ENCODE peak calls at places on chromosomes 4 and X, in seven cellular contexts. One of them, this sample, is unnamed.

GRCh38 chr4:103372002-103372558 is 173.9 kb upstream of the CENPE start:
- DNase-seq in A673: no peak
- DNase-seq in pancreas: no peak
- DNase-seq in glutamatergic neuron: no peak
- DNase-seq in neural progenitor cell: no peak
- DNase-seq in RWPE1: no peak
- DNase-seq in GM12864: no peak
- DNase-seq in this sample: no peak

GRCh38 chr4:65482410-65482809 is 187.9 kb downstream of the EPHA5 start:
- DNase-seq in A673: no peak
- DNase-seq in pancreas: no peak
- DNase-seq in glutamatergic neuron: no peak
- DNase-seq in neural progenitor cell: no peak
- DNase-seq in RWPE1: peak
- DNase-seq in GM12864: no peak
- DNase-seq in this sample: no peak

GRCh38 chr4:71783972-71784371 is at the start of gene GC:
- DNase-seq in A673: no peak
- DNase-seq in pancreas: no peak
- DNase-seq in glutamatergic neuron: no peak
- DNase-seq in neural progenitor cell: no peak
- DNase-seq in RWPE1: no peak
- DNase-seq in GM12864: no peak
- DNase-seq in this sample: no peak

GRCh38 chr4:139617702-139618490 is 47.7 kb upstream of the MGST2 start:
- DNase-seq in A673: peak
- DNase-seq in pancreas: no peak
- DNase-seq in glutamatergic neuron: no peak
- DNase-seq in neural progenitor cell: no peak
- DNase-seq in RWPE1: no peak
- DNase-seq in GM12864: no peak
- DNase-seq in this sample: no peak

GRCh38 chr4:70688795-70689231 is 481 bp downstream of the UTP3 start:
- DNase-seq in A673: no peak
- DNase-seq in pancreas: no peak
- DNase-seq in glutamatergic neuron: no peak
- DNase-seq in neural progenitor cell: peak
- DNase-seq in RWPE1: peak
- DNase-seq in GM12864: no peak
- DNase-seq in this sample: no peak

GRCh38 chr4:180009316-180009715 is 2233.9 kb upstream of the TENM3 start:
- DNase-seq in A673: no peak
- DNase-seq in pancreas: no peak
- DNase-seq in glutamatergic neuron: no peak
- DNase-seq in neural progenitor cell: no peak
- DNase-seq in RWPE1: no peak
- DNase-seq in GM12864: no peak
- DNase-seq in this sample: no peak

GRCh38 chr4:187598246-187598645 is 397.3 kb upstream of the ZFP42 start:
- DNase-seq in A673: no peak
- DNase-seq in pancreas: no peak
- DNase-seq in glutamatergic neuron: no peak
- DNase-seq in neural progenitor cell: no peak
- DNase-seq in RWPE1: no peak
- DNase-seq in GM12864: no peak
- DNase-seq in this sample: no peak

GRCh38 chr4:124478518-124478917 is 234.0 kb downstream of the ANKRD50 start:
- DNase-seq in A673: peak
- DNase-seq in pancreas: no peak
- DNase-seq in glutamatergic neuron: no peak
- DNase-seq in neural progenitor cell: no peak
- DNase-seq in RWPE1: no peak
- DNase-seq in GM12864: no peak
- DNase-seq in this sample: no peak

GRCh38 chrX:69153060-69153730 is 12.1 kb downstream of the PJA1 start:
- DNase-seq in A673: no peak
- DNase-seq in pancreas: peak
- DNase-seq in glutamatergic neuron: no peak
- DNase-seq in neural progenitor cell: peak
- DNase-seq in RWPE1: peak
- DNase-seq in GM12864: no peak
- DNase-seq in this sample: no peak

GRCh38 chrX:153906126-153906917 is 1.8 kb downstream of the AVPR2 start:
- DNase-seq in A673: no peak
- DNase-seq in pancreas: no peak
- DNase-seq in glutamatergic neuron: no peak
- DNase-seq in neural progenitor cell: no peak
- DNase-seq in RWPE1: no peak
- DNase-seq in GM12864: no peak
- DNase-seq in this sample: no peak

GRCh38 chr4:128516568-128516967 is 229.0 kb upstream of the PGRMC2 start:
- DNase-seq in A673: no peak
- DNase-seq in pancreas: no peak
- DNase-seq in glutamatergic neuron: no peak
- DNase-seq in neural progenitor cell: no peak
- DNase-seq in RWPE1: no peak
- DNase-seq in GM12864: peak
- DNase-seq in this sample: no peak

GRCh38 chrX:151879856-151880255 is 32.8 kb upstream of the MAGEA4 start:
- DNase-seq in A673: no peak
- DNase-seq in pancreas: no peak
- DNase-seq in glutamatergic neuron: no peak
- DNase-seq in neural progenitor cell: no peak
- DNase-seq in RWPE1: no peak
- DNase-seq in GM12864: no peak
- DNase-seq in this sample: no peak

GRCh38 chr4:66169341-66169740 is 499.1 kb upstream of the EPHA5 start:
- DNase-seq in A673: peak
- DNase-seq in pancreas: no peak
- DNase-seq in glutamatergic neuron: peak
- DNase-seq in neural progenitor cell: peak
- DNase-seq in RWPE1: peak
- DNase-seq in GM12864: no peak
- DNase-seq in this sample: no peak

GRCh38 chrX:130393451-130394074 is 8.1 kb upstream of the GPR119 start:
- DNase-seq in A673: peak
- DNase-seq in pancreas: peak
- DNase-seq in glutamatergic neuron: peak
- DNase-seq in neural progenitor cell: peak
- DNase-seq in RWPE1: peak
- DNase-seq in GM12864: no peak
- DNase-seq in this sample: peak

GRCh38 chr4:2388430-2389182 is 29.8 kb downstream of the ZFYVE28 start:
- DNase-seq in A673: no peak
- DNase-seq in pancreas: no peak
- DNase-seq in glutamatergic neuron: no peak
- DNase-seq in neural progenitor cell: no peak
- DNase-seq in RWPE1: no peak
- DNase-seq in GM12864: no peak
- DNase-seq in this sample: no peak

DNA sequence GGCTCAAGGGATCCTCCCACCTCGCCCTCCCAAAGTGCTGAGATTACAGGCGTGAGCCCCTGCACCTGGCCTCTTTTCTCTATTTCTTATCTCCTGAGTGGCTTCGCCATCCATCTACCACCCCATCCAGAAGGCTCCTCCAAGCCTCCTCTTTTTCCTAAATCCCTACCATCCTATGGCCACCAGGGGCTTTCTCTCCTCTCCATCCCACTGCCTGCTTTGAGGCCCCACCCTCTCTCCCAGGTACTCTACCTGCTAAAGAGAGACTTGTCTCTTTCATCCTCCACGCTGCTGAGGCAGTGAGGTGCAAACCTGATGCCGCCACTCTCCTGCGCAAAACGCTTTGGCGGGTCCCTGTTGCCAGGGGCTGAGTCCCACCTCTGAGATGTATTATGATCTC is 7.0 kb downstream of the RS1 start:
- DNase-seq in A673: no peak
- DNase-seq in pancreas: no peak
- DNase-seq in glutamatergic neuron: no peak
- DNase-seq in neural progenitor cell: no peak
- DNase-seq in RWPE1: no peak
- DNase-seq in GM12864: no peak
- DNase-seq in this sample: no peak
- TF ChIP-seq CTCF in A673: peak
- TF ChIP-seq CTCF in pancreas: no peak
- TF ChIP-seq CTCF in glutamatergic neuron: no peak
- TF ChIP-seq CTCF in neural progenitor cell: peak
- TF ChIP-seq CTCF in RWPE1: no peak
- TF ChIP-seq CTCF in GM12864: no peak
- TF ChIP-seq CTCF in this sample: no peak

GRCh38 chrX:51894697-51895336 is 1.4 kb downstream of the MAGED1 start:
- DNase-seq in A673: peak
- DNase-seq in pancreas: peak
- DNase-seq in glutamatergic neuron: peak
- DNase-seq in neural progenitor cell: peak
- DNase-seq in RWPE1: no peak
- DNase-seq in GM12864: peak
- DNase-seq in this sample: peak

GRCh38 chrX:51891245-51891644 is 2.2 kb upstream of the MAGED1 start:
- DNase-seq in A673: no peak
- DNase-seq in pancreas: no peak
- DNase-seq in glutamatergic neuron: no peak
- DNase-seq in neural progenitor cell: no peak
- DNase-seq in RWPE1: no peak
- DNase-seq in GM12864: no peak
- DNase-seq in this sample: no peak

GRCh38 chrX:51893931-51894696 is 691 bp downstream of the MAGED1 start:
- DNase-seq in A673: peak
- DNase-seq in pancreas: peak
- DNase-seq in glutamatergic neuron: peak
- DNase-seq in neural progenitor cell: peak
- DNase-seq in RWPE1: peak
- DNase-seq in GM12864: no peak
- DNase-seq in this sample: peak

GRCh38 chrX:51891821-51892551 is 1.4 kb upstream of the MAGED1 start:
- DNase-seq in A673: peak
- DNase-seq in pancreas: no peak
- DNase-seq in glutamatergic neuron: no peak
- DNase-seq in neural progenitor cell: peak
- DNase-seq in RWPE1: no peak
- DNase-seq in GM12864: no peak
- DNase-seq in this sample: peak

DNA sequence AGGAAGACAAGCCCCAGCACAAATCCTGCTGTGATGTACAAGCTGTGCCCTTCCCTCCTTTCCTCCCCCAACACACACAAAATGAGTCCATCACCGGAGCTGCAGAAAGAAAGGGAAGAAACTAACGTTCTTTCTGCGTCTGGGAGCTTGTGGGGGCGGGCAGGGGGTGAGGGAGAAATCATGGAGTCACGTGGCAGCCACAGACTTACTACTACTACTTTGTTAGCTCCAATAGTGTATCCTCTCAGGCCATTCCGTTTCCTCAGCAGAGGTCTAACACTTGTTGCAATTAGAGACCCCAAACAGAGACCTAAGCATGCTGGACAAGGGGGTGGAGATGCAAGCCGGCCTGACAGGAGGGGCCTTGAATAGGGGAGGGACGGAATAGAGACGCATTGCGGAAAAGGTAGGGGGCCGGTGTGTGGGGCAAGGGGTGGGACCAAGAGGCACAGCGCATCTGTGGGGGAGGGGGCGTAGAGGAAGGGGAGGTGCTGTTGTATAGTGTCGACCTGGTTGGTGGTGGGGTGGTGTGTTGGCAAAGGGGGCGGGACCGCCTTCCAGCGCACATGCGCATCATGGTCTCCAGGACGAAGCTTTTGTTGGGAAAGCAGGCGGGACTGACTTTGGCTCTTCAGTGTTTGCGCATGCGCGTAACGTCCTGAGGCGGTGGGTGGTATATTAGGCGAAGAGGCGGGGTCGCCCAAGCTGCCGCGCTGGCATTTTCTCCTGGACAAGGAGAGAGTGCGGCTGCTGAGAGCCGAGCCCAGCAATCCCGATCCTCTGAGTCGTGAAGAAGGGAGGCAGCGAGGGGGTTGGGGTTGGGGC is at the start of gene MAGED1:
- DNase-seq in A673: peak
- DNase-seq in pancreas: peak
- DNase-seq in glutamatergic neuron: peak
- DNase-seq in neural progenitor cell: peak
- DNase-seq in RWPE1: peak
- DNase-seq in GM12864: peak
- DNase-seq in this sample: peak
- TF ChIP-seq CTCF in A673: no peak
- TF ChIP-seq CTCF in pancreas: no peak
- TF ChIP-seq CTCF in glutamatergic neuron: no peak
- TF ChIP-seq CTCF in neural progenitor cell: no peak
- TF ChIP-seq CTCF in RWPE1: no peak
- TF ChIP-seq CTCF in GM12864: no peak
- TF ChIP-seq CTCF in this sample: no peak

DNA sequence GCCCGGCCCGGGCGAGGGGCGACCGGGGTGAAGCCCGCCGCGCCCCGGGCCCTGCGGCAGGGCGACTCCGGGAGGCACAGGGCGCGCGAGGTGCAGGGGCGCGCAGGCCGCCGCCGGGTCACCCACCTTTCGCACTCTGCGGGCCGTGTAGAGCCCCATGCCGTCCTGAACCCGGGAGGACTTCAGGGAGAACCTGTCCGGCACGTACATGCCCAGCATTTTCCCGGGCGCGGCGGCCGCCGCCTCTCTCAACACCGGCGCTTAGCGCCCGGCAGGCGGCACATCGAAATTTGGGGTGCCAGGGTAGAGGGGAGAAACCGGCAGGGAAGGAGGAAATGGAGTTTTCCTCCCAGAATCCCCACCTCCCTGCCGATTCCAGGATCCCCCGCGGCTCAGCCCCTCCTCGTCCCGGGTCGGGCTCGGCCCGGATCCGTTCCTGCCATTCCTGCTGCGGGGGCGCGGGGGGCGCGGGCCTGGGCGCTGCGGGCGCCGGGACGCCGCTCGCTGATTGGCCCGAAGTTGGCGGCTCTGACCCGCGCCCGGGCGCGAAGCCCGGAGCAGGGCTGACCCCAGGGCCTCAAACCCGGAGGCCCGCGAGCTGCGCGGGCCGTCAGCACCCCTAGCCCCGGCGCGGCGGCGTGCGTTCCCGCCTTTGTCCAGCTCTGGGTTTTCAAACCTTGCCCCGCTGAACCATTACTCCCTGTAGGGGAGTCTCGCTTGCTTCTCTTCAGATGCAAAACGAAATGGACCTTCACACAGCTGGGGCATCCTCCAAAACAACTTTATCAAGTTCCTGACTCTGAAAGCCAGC is at the start of gene PRDM5:
- DNase-seq in A673: peak
- DNase-seq in pancreas: peak
- DNase-seq in glutamatergic neuron: peak
- DNase-seq in neural progenitor cell: peak
- DNase-seq in RWPE1: peak
- DNase-seq in GM12864: no peak
- DNase-seq in this sample: peak
- TF ChIP-seq CTCF in A673: no peak
- TF ChIP-seq CTCF in pancreas: no peak
- TF ChIP-seq CTCF in glutamatergic neuron: peak
- TF ChIP-seq CTCF in neural progenitor cell: peak
- TF ChIP-seq CTCF in RWPE1: no peak
- TF ChIP-seq CTCF in GM12864: no peak
- TF ChIP-seq CTCF in this sample: peak

DNA sequence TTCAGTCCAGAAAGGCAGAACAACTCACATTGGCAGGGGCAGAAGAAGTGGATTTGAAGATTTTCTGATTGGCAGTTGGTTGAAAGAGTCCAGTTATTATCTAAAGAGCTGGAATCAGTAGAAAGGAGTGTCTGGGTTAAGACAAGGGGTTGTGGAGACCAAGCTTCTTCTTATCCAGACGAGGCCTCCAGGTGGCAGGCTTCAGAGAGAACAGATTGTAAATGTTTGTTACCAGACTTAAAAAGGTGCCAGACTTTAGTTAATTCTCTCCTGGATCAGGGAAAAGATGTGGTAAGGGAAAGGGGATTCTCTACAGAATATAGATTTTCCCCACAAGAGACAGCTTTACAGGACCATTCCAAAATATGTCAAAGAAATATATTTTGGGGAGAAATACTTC is 36.7 kb upstream of the TLR3 start:
- DNase-seq in A673: no peak
- DNase-seq in pancreas: no peak
- DNase-seq in glutamatergic neuron: no peak
- DNase-seq in neural progenitor cell: no peak
- DNase-seq in RWPE1: no peak
- DNase-seq in GM12864: no peak
- DNase-seq in this sample: no peak
- TF ChIP-seq CTCF in A673: peak
- TF ChIP-seq CTCF in pancreas: no peak
- TF ChIP-seq CTCF in glutamatergic neuron: no peak
- TF ChIP-seq CTCF in neural progenitor cell: peak
- TF ChIP-seq CTCF in RWPE1: no peak
- TF ChIP-seq CTCF in GM12864: no peak
- TF ChIP-seq CTCF in this sample: no peak